ENCODE peak calls at places on chromosomes 16 and 17, in six cellular contexts. Y is tibial artery, L is HFF-Myc, D is endothelial cell of umbilical vein, N is heart right ventricle, E is AG04450. R is an unnamed sample.

GRCh38 chr16:66534376-66534799 is 15.5 kb downstream of the TK2 start:
- DNase-seq in Y (no peak), L (no peak), D (no peak), N (no peak), E (no peak), R (no peak)

GRCh38 chr17:55284001-55284884 is 19.5 kb downstream of the HLF start:
- DNase-seq in Y (no peak), L (no peak), D (no peak), N (no peak), E (no peak), R (no peak)

GRCh38 chr16:12971216-12971615 is 69.8 kb downstream of the SHISA9 start:
- DNase-seq in Y (no peak), L (no peak), D (no peak), N (peak), E (no peak), R (no peak)

GRCh38 chr17:56309897-56310296 is 156.6 kb downstream of the ANKFN1 start:
- DNase-seq in Y (no peak), L (no peak), D (no peak), N (no peak), E (no peak), R (no peak)

GRCh38 chr17:3710951-3711383 is 12.7 kb upstream of the HASPIN start:
- DNase-seq in Y (no peak), L (no peak), D (peak), N (no peak), E (no peak), R (no peak)

GRCh38 chr17:80575057-80575875 is 30.6 kb downstream of the RPTOR start:
- DNase-seq in Y (peak), L (peak), D (peak), N (peak), E (peak), R (peak)

GRCh38 chr16:80369559-80369958 is 171.2 kb upstream of the DYNLRB2 start:
- DNase-seq in Y (peak), L (peak), D (peak), N (peak), E (peak), R (no peak)

GRCh38 chr16:86080131-86080875 is 181.3 kb downstream of the IRF8 start:
- DNase-seq in Y (no peak), L (no peak), D (no peak), N (no peak), E (no peak), R (no peak)

GRCh38 chr16:14309906-14310305 is 238.8 kb downstream of the MRTFB start:
- DNase-seq in Y (no peak), L (no peak), D (no peak), N (no peak), E (no peak), R (no peak)

GRCh38 chr16:89764711-89765201 is 43.4 kb downstream of the ZNF276 start:
- DNase-seq in Y (peak), L (no peak), D (no peak), N (peak), E (no peak), R (no peak)

GRCh38 chr16:31491778-31492418 is 9.0 kb downstream of the SLC5A2 start:
- DNase-seq in Y (no peak), L (no peak), D (no peak), N (no peak), E (no peak), R (no peak)

GRCh38 chr17:44522883-44523671 is 19.9 kb upstream of the GPATCH8 start:
- DNase-seq in Y (peak), L (no peak), D (peak), N (peak), E (no peak), R (peak)

GRCh38 chr17:77440571-77440981 is 299.8 kb downstream of the SEC14L1 start:
- DNase-seq in Y (no peak), L (no peak), D (no peak), N (no peak), E (no peak), R (no peak)

GRCh38 chr17:76384987-76385891 is 830 bp downstream of the SPHK1 start:
- DNase-seq in Y (peak), L (no peak), D (peak), N (peak), E (no peak), R (no peak)

GRCh38 chr16:9885876-9886275 is 296.4 kb downstream of the GRIN2A start:
- DNase-seq in Y (no peak), L (no peak), D (no peak), N (no peak), E (no peak), R (no peak)

GRCh38 chr16:74034862-74035261 is 261.8 kb upstream of the PSMD7 start:
- DNase-seq in Y (no peak), L (peak), D (peak), N (no peak), E (no peak), R (no peak)

GRCh38 chr17:60170835-60171752 is 21.3 kb downstream of the CA4 start:
- DNase-seq in Y (no peak), L (no peak), D (peak), N (no peak), E (no peak), R (no peak)

GRCh38 chr17:27618417-27618816 is 12.6 kb upstream of the LGALS9 start:
- DNase-seq in Y (no peak), L (no peak), D (no peak), N (no peak), E (no peak), R (no peak)

GRCh38 chr17:11871773-11872172 is 125.5 kb downstream of the ZNF18 start:
- DNase-seq in Y (no peak), L (no peak), D (no peak), N (no peak), E (no peak), R (no peak)

GRCh38 chr17:4005296-4006164 is 41.3 kb upstream of the ATP2A3 start:
- DNase-seq in Y (no peak), L (no peak), D (no peak), N (no peak), E (no peak), R (no peak)

GRCh38 chr16:80741716-80742115 is 62.7 kb downstream of the CDYL2 start:
- DNase-seq in Y (no peak), L (no peak), D (no peak), N (no peak), E (no peak), R (no peak)

DNA sequence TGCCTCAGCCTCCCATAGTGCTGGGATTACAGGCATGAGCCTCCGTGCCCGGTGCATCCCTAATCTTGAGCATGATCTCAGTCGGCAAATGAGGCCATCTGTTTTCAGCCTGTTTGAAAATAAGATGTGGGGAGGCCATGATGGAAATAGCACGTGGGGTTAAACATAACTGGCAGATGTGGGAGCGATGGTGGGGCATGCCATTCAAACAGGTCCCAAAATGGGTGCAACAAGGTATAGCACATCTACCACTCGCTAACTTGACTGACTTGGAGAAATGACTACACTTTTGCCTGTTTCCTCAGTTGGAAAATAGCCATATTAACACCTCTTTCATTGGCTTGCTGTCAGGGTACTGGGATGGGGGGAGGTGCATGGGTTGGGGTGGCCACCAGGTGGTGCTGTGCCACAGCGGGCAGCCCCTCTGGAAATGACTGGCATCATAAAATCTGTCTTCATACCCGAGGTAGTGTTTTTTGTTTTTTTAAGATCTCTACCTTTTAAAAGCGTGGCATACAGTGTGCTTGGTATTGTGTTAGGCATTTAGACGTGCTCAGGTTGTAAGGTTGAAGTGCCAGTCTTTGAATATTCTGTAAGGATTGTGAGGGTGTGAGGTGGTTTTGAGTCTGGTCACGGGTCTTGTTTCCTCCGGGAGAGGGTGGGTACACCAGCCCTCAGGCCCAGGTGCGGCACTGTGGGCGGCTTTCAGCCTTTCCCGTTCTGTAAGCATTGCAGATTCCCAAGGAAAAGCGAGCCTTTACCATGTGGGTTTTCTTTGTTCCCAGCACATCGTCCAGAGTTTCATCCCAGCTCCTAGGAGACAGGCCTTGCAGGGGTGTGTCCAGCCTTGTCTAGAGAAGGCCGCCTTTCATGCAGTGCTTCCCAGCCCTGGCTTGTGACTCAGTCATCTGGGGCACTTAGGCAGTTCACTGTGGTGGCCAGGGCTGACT is 2.9 kb upstream of the TTYH2 start:
- DNase-seq in Y (peak), L (no peak), D (peak), N (peak), E (no peak), R (peak)
- TF ChIP-seq CTCF in Y (peak), L (peak), D (peak), N (peak), E (peak), R (peak)

GRCh38 chr16:4693956-4694663 is 748 bp downstream of the NUDT16L1 start:
- DNase-seq in Y (no peak), L (peak), D (peak), N (no peak), E (peak), R (no peak)

GRCh38 chr16:4695473-4696171 is 2.3 kb downstream of the NUDT16L1 start:
- DNase-seq in Y (no peak), L (no peak), D (no peak), N (no peak), E (no peak), R (no peak)

GRCh38 chr16:4693296-4693955 is at the start of gene NUDT16L1:
- DNase-seq in Y (peak), L (peak), D (peak), N (peak), E (peak), R (peak)

GRCh38 chr16:4696172-4696904 is 3.0 kb downstream of the NUDT16L1 start:
- DNase-seq in Y (peak), L (peak), D (no peak), N (no peak), E (no peak), R (no peak)

DNA sequence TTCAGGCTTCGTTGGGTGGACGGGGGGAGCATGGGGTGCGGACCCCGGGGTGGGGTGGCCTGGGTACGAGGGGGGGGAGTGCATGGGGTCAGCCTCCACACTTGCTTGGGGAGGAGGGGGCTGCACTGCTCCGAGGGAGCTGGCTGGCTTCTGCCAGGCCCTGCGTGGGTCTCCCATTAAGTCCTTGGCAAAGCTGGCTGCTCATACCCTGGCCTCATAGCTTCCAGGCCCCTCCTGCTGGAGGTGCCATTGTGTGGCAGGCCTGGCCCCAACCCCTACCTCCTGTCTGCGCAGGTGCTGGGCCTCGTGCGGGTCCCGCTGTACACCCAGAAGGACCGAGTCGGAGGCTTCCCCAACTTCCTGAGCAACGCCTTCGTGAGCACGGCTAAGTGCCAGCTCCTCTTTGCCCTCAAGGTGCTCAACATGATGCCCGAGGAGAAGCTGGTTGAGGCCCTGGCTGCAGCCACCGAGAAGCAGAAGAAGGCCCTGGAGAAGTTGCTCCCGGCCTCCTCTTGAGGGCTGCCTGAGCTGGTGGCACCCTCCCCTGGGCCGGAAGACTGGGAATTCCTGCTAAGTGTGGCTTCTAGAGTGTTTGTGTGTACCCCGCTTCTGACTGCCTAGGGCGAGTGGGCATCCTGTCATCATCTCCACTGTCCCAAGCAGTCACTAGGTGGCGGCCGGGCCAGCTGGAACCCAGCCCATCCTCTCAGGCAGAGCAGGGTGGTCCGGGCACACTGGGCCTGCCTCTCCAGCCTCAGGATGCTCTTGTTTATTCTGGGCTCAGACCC is 1.5 kb downstream of the NUDT16L1 start:
- DNase-seq in Y (peak), L (no peak), D (no peak), N (no peak), E (no peak), R (no peak)
- TF ChIP-seq CTCF in Y (no peak), L (no peak), D (no peak), N (no peak), E (no peak), R (no peak)

GRCh38 chr17:36148559-36149295 is 27.7 kb downstream of the TBC1D3B start:
- DNase-seq in Y (peak), L (peak), D (peak), N (peak), E (peak), R (peak)

GRCh38 chr17:36149296-36149820 is 27.1 kb downstream of the TBC1D3B start:
- DNase-seq in Y (peak), L (no peak), D (no peak), N (no peak), E (no peak), R (no peak)

GRCh38 chr17:36153887-36154576 is 22.4 kb downstream of the TBC1D3B start:
- DNase-seq in Y (no peak), L (no peak), D (no peak), N (no peak), E (no peak), R (no peak)

GRCh38 chr17:36152639-36153120 is 23.8 kb downstream of the TBC1D3B start:
- DNase-seq in Y (no peak), L (no peak), D (no peak), N (no peak), E (no peak), R (no peak)

GRCh38 chr17:36151891-36152638 is 24.4 kb downstream of the TBC1D3B start:
- DNase-seq in Y (no peak), L (no peak), D (no peak), N (no peak), E (no peak), R (no peak)
- TF ChIP-seq CTCF in Y (no peak), L (no peak), D (no peak), N (no peak), E (no peak), R (no peak)

GRCh38 chr17:49841548-49841947 is 6.3 kb downstream of the TAC4 start:
- DNase-seq in Y (no peak), L (no peak), D (no peak), N (no peak), E (no peak), R (no peak)
- TF ChIP-seq CTCF in Y (no peak), L (peak), D (no peak), N (no peak), E (no peak), R (peak)

GRCh38 chr16:78705694-78706093 is 606.2 kb downstream of the WWOX start:
- DNase-seq in Y (no peak), L (peak), D (no peak), N (no peak), E (no peak), R (no peak)

GRCh38 chr16:78709137-78709871 is 609.9 kb downstream of the WWOX start:
- DNase-seq in Y (no peak), L (no peak), D (no peak), N (no peak), E (no peak), R (no peak)

GRCh38 chr16:78706637-78707036 is 607.2 kb downstream of the WWOX start:
- DNase-seq in Y (no peak), L (no peak), D (no peak), N (no peak), E (no peak), R (no peak)

GRCh38 chr16:78703951-78704350 is 604.5 kb downstream of the WWOX start:
- DNase-seq in Y (no peak), L (no peak), D (no peak), N (no peak), E (no peak), R (no peak)

GRCh38 chr16:78704421-78704820 is 605.0 kb downstream of the WWOX start:
- DNase-seq in Y (no peak), L (peak), D (no peak), N (no peak), E (no peak), R (no peak)
- TF ChIP-seq CTCF in Y (no peak), L (no peak), D (no peak), N (no peak), E (no peak), R (no peak)

DNA sequence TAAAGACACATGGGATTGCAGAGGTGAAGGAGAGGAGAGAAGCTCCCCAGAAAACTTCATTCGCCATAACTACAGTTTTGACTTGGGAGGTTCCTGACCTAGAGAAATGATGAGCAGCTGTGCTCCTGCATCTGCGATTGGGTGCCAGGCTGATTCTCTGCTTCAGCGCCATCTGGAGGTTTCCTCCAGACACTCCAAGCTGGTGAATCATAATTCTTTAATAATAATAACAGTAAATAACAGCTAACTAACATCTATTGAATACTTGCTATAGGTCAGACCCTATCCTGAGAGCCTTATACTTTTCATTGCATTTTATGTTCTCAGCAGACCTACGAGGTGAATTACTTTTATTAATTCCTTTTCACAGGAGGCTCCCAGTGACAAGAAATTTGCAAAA is 575.8 kb downstream of the TOX3 start:
- DNase-seq in Y (no peak), L (no peak), D (no peak), N (no peak), E (no peak), R (no peak)
- TF ChIP-seq CTCF in Y (no peak), L (peak), D (no peak), N (no peak), E (peak), R (peak)